ENCODE peak calls at places on chromosomes 6 and 20, in nine cellular contexts. T is mesothelial cell of epicardium, U is A549, I is GM12865, Q is GM23338, Z is choroid plexus epithelial cell, Y is BE2C, B is transverse colon, W is fibroblast of villous mesenchyme. R is an unnamed sample.

GRCh38 chr20:61061981-61062380 is 190.1 kb upstream of the CDH4 start:
- DNase-seq in Y (no peak), I (no peak), U (no peak), Z (no peak), T (no peak), Q (no peak), W (no peak), B (no peak), R (no peak)

GRCh38 chr20:24785141-24785924 is 163.7 kb upstream of the CST7 start:
- DNase-seq in Q (no peak), U (peak; percentile 31), I (no peak), T (no peak), Z (no peak), W (no peak), B (no peak), Y (no peak), R (no peak)

GRCh38 chr6:40909811-40910210 is 129.2 kb downstream of the UNC5CL start:
- DNase-seq in U (no peak), I (no peak), Z (no peak), B (no peak), W (no peak), Y (no peak), T (no peak), Q (no peak), R (no peak)

GRCh38 chr6:91081452-91082067 is 494.7 kb upstream of the MAP3K7 start:
- DNase-seq in Q (peak; percentile 84), U (peak; percentile 37), I (peak; percentile 49), Y (peak; percentile 8), W (peak; percentile 53), Z (peak; percentile 87), B (no peak), T (no peak), R (peak; percentile 7)

GRCh38 chr20:57012691-57013090 is 253.8 kb downstream of the BMP7 start:
- DNase-seq in W (no peak), Q (no peak), B (no peak), T (no peak), Y (no peak), Z (no peak), U (no peak), I (no peak), R (no peak)

GRCh38 chr6:44855562-44856494 is 468.3 kb downstream of the CDC5L start:
- DNase-seq in T (no peak), Q (no peak), I (no peak), U (no peak), W (peak; percentile 55), Z (peak; percentile 78), Y (no peak), B (no peak), R (no peak)

GRCh38 chr6:74447013-74447412 is 751.0 kb downstream of the CD109 start:
- DNase-seq in U (peak; percentile 20), Q (no peak), Z (peak; percentile 55), I (peak; percentile 18), Y (no peak), W (peak; percentile 13), B (no peak), T (no peak), R (no peak)

GRCh38 chr6:45697605-45698004 is 318.1 kb downstream of the CLIC5 start:
- DNase-seq in Q (no peak), U (peak; percentile 9), T (no peak), W (peak; percentile 99), I (peak; percentile 51), B (no peak), Z (peak; percentile 96), Y (no peak), R (no peak)

GRCh38 chr20:13449868-13450441 is 188.8 kb downstream of the TASP1 start:
- DNase-seq in Z (peak; percentile 35), Y (no peak), U (no peak), W (peak; percentile 44), I (no peak), T (no peak), Q (no peak), B (no peak), R (no peak)

GRCh38 chr6:127971945-127972391 is 71.1 kb upstream of the THEMIS start:
- DNase-seq in T (no peak), W (peak; percentile 82), I (peak; percentile 21), Q (no peak), Z (peak; percentile 91), B (no peak), U (peak; percentile 1), Y (no peak), R (peak; percentile 47)

GRCh38 chr20:49832632-49833327 is 20.2 kb downstream of the SLC9A8 start:
- DNase-seq in Z (peak; percentile 76), I (peak; percentile 35), Q (no peak), W (peak; percentile 86), T (no peak), U (peak; percentile 52), B (no peak), Y (no peak), R (no peak)

GRCh38 chr20:39072653-39073052 is 110.5 kb downstream of the DHX35 start:
- DNase-seq in I (no peak), U (no peak), B (no peak), Y (no peak), W (no peak), T (no peak), Z (no peak), Q (no peak), R (no peak)

GRCh38 chr6:140311146-140311545 is 936.7 kb upstream of the CITED2 start:
- DNase-seq in I (no peak), B (no peak), Q (no peak), W (no peak), Y (no peak), U (no peak), T (no peak), Z (peak; percentile 25), R (no peak)

DNA sequence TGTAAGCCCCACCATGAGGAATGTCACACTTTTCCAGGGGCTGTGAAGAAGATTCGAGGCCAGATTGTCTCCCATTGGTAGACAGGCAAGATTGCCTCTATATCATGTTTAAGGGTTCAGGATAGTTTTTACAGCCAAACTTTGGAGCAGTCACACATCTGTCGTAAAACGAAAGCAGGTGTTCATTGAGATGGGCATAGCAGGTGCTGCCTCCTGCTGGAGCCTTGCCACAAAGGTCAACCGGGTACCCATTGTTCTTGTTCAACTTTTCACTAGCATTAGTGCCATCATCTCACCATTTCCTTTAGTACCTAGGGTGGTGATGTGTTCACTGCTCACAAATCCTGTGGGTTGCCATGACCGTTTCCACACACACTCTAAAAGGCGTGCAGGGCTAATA is 198.3 kb downstream of the HTR1B start:
- DNase-seq in Y (no peak), Z (no peak), T (no peak), W (no peak), U (no peak), I (peak; percentile 1), B (no peak), Q (peak; percentile 59), R (no peak)
- TF ChIP-seq CTCF in Y (no peak), Z (no peak), T (no peak), W (no peak), U (no peak), I (no peak), B (no peak), Q (peak; percentile 80), R (no peak)

GRCh38 chr6:167139761-167140160 is 16.9 kb downstream of the CCR6 start:
- DNase-seq in Z (no peak), Q (no peak), T (no peak), I (no peak), Y (no peak), W (no peak), U (no peak), B (no peak), R (no peak)

GRCh38 chr6:167134448-167135328 is 11.8 kb downstream of the CCR6 start:
- DNase-seq in Z (no peak), U (no peak), T (no peak), Y (no peak), B (no peak), Q (no peak), W (no peak), I (no peak), R (peak; percentile 28)

GRCh38 chr6:167140589-167141474 is 16.9 kb downstream of the GPR31 start:
- DNase-seq in B (peak; percentile 42), W (no peak), T (no peak), Z (peak; percentile 4), Y (no peak), I (no peak), Q (peak; percentile 32), U (no peak), R (no peak)

GRCh38 chr6:167137881-167138280 is 15.0 kb downstream of the CCR6 start:
- DNase-seq in U (no peak), B (no peak), I (no peak), W (no peak), T (no peak), Z (no peak), Y (no peak), Q (no peak), R (no peak)

DNA sequence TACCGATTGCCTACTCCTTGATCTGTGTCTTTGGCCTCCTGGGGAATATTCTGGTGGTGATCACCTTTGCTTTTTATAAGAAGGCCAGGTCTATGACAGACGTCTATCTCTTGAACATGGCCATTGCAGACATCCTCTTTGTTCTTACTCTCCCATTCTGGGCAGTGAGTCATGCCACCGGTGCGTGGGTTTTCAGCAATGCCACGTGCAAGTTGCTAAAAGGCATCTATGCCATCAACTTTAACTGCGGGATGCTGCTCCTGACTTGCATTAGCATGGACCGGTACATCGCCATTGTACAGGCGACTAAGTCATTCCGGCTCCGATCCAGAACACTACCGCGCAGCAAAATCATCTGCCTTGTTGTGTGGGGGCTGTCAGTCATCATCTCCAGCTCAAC is 13.5 kb downstream of the CCR6 start:
- DNase-seq in W (no peak), U (no peak), Z (no peak), Q (no peak), T (no peak), Y (no peak), B (no peak), I (no peak), R (no peak)
- TF ChIP-seq CTCF in W (no peak), U (no peak), Z (no peak), Q (no peak), T (no peak), Y (no peak), B (no peak), I (no peak), R (no peak)

DNA sequence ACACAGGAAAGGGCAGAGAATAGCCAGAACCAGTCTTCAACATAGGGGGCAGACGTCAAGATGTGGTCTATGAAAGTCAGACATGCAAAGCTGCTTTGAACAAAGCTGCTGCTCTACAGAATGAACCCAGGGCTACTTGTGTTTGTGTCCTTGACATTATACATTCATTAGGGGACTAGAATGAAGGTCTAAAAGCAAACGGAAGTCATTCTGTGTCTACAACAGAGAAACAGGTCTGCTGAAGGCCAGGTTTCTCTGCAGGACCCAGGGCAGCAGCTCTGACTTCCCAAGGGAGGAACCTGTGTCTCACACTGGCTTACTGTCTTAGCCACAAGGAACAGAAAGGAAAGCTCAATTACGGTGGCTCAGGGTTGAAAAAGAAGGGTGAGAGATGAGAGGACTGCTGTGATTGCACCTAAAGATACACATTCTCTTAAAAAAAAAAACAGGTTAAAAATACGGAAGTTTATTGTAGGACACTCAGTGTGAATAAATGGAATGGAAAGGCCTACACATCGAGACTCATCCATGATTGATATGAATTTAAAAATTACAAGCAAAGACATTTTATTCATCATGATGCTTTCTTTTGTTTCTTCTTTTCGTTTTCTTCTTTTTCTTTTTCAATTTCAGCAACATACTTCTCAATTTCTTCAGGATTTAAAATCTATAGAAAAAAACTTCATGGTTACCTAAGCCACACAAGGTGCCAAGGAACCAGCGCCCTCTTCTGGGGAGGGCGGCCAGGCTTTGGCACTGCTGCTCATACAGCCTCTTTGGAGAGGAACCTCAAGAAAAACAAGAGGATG is 6.7 kb downstream of the PSMA7 start:
- DNase-seq in Z (peak; percentile 83), I (peak; percentile 74), Q (peak; percentile 85), Y (peak; percentile 79), B (peak; percentile 72), T (no peak), W (peak; percentile 75), U (peak; percentile 78), R (peak; percentile 83)
- TF ChIP-seq CTCF in Z (peak; percentile 94), I (peak; percentile 71), Q (peak; percentile 81), Y (peak; percentile 96), B (peak; percentile 78), T (peak; percentile 63), W (peak; percentile 89), U (peak; percentile 81), R (peak; percentile 82)

GRCh38 chr20:52438326-52438963 is 246.9 kb upstream of the ZFP64 start:
- DNase-seq in Y (no peak), I (no peak), U (no peak), W (no peak), Z (no peak), Q (peak; percentile 34), B (no peak), T (no peak), R (no peak)
- TF ChIP-seq CTCF in Y (no peak), I (no peak), U (no peak), W (no peak), Z (no peak), Q (peak; percentile 42), B (no peak), T (no peak), R (no peak)

R was measured in Calu3.